ENCODE peak calls at places on chromosomes 1 and 21, in eight cellular contexts. R is mesendoderm, S is tibial artery, J is pulmonary artery endothelial cell, M is IMR-90, Y is glutamatergic neuron, Z is AG10803, T is right atrium auricular region. V is an unnamed sample.

GRCh38 chr1:24910210-24910609 is 19.9 kb downstream of the RUNX3 start:
- DNase-seq in R (peak), S (no peak), J (no peak), M (no peak), Y (no peak), Z (no peak), T (no peak), V (no peak)

GRCh38 chr1:12530462-12531168 is 87.4 kb downstream of the DHRS3 start:
- DNase-seq in R (no peak), S (no peak), J (no peak), M (no peak), Y (no peak), Z (no peak), T (no peak), V (no peak)

GRCh38 chr1:167546935-167547334 is 6.6 kb downstream of the CREG1 start:
- DNase-seq in R (no peak), S (no peak), J (no peak), M (no peak), Y (no peak), Z (no peak), T (no peak), V (no peak)

GRCh38 chr1:201499795-201500669 is 6.9 kb downstream of the CSRP1 start:
- DNase-seq in R (no peak), S (peak), J (no peak), M (no peak), Y (no peak), Z (no peak), T (no peak), V (no peak)

GRCh38 chr1:180271640-180272255 is 41.7 kb downstream of the LHX4 start:
- DNase-seq in R (no peak), S (no peak), J (no peak), M (no peak), Y (no peak), Z (no peak), T (peak), V (no peak)

GRCh38 chr1:167666416-167666815 is 36.4 kb downstream of the RCSD1 start:
- DNase-seq in R (peak), S (no peak), J (no peak), M (peak), Y (no peak), Z (peak), T (no peak), V (no peak)

GRCh38 chr1:191734321-191734720 is 423.9 kb upstream of the RGS18 start:
- DNase-seq in R (no peak), S (no peak), J (no peak), M (no peak), Y (no peak), Z (no peak), T (no peak), V (no peak)

GRCh38 chr1:69919129-69919921 is 286.1 kb downstream of the LRRC40 start:
- DNase-seq in R (no peak), S (no peak), J (no peak), M (no peak), Y (no peak), Z (no peak), T (no peak), V (peak)

GRCh38 chr21:36658926-36659325 is 40.0 kb upstream of the SIM2 start:
- DNase-seq in R (peak), S (no peak), J (no peak), M (no peak), Y (no peak), Z (no peak), T (no peak), V (no peak)

V was measured in RWPE2.